ENCODE peak calls at places on chromosomes 2 and 18, in eight cellular contexts. K is A549, P is hepatocyte, V is fibroblast of lung, N is fibroblast of mammary gland, O is iPS DF 6.9, Q is breast epithelium, B is right cardiac atrium. F is an unnamed sample.

GRCh38 chr2:15667579-15668556 is 76.2 kb downstream of the DDX1 start:
- DNase-seq in K (no peak), B (no peak), Q (peak), P (no peak), O (no peak), V (peak), N (peak), F (no peak)

GRCh38 chr2:117481608-117482007 is 332.9 kb upstream of the DDX18 start:
- DNase-seq in Q (no peak), K (no peak), P (no peak), B (no peak), N (no peak), O (no peak), V (no peak), F (no peak)

GRCh38 chr2:238235856-238236255 is 4.0 kb downstream of the HES6 start:
- DNase-seq in O (no peak), P (no peak), Q (no peak), K (no peak), N (no peak), B (no peak), V (no peak), F (no peak)

GRCh38 chr2:86284401-86284841 is 53.0 kb downstream of the REEP1 start:
- DNase-seq in N (no peak), V (no peak), B (peak), O (no peak), K (no peak), P (no peak), Q (no peak), F (no peak)

GRCh38 chr18:58535340-58536186 is 93.3 kb downstream of the ALPK2 start:
- DNase-seq in V (no peak), Q (no peak), K (no peak), B (no peak), O (no peak), N (peak), P (no peak), F (no peak)

GRCh38 chr2:61426267-61426897 is 44.5 kb downstream of the USP34 start:
- DNase-seq in Q (no peak), B (no peak), O (peak), V (peak), P (peak), K (peak), N (peak), F (peak)

GRCh38 chr18:27005589-27005988 is 140.1 kb upstream of the AQP4 start:
- DNase-seq in O (peak), N (peak), K (peak), V (no peak), Q (no peak), P (peak), B (no peak), F (peak)

GRCh38 chr2:127620867-127621266 is 25.1 kb upstream of the GPR17 start:
- DNase-seq in B (no peak), P (no peak), K (no peak), N (no peak), V (no peak), Q (no peak), O (no peak), F (peak)

GRCh38 chr18:39453882-39454281 is 1888.3 kb upstream of the CELF4 start:
- DNase-seq in V (peak), P (peak), B (peak), Q (no peak), N (peak), O (no peak), K (no peak), F (no peak)

GRCh38 chr2:14831458-14831857 is 198.9 kb downstream of the LRATD1 start:
- DNase-seq in K (no peak), N (peak), O (no peak), B (no peak), V (peak), P (no peak), Q (no peak), F (no peak)

GRCh38 chr2:80499095-80499494 is 194.5 kb upstream of the LRRTM1 start:
- DNase-seq in K (no peak), N (peak), V (peak), O (peak), P (peak), B (peak), Q (no peak), F (no peak)

GRCh38 chr18:60446821-60447220 is 74.2 kb upstream of the MC4R start:
- DNase-seq in O (no peak), K (no peak), Q (no peak), B (no peak), V (peak), N (no peak), P (no peak), F (no peak)

GRCh38 chr2:23293756-23294155 is 91.2 kb upstream of the KLHL29 start:
- DNase-seq in B (no peak), V (no peak), Q (peak), O (no peak), P (no peak), N (peak), K (no peak), F (no peak)

GRCh38 chr2:216548901-216549321 is 50.3 kb downstream of the RPL37A start:
- DNase-seq in V (no peak), B (peak), O (no peak), K (no peak), P (no peak), Q (peak), N (peak), F (no peak)

GRCh38 chr2:134491796-134492441 is 226.9 kb downstream of the TMEM163 start:
- DNase-seq in V (no peak), N (no peak), Q (no peak), B (peak), K (peak), P (no peak), O (no peak), F (no peak)

GRCh38 chr18:57850063-57850462 is 46.9 kb upstream of the ATP8B1 start:
- DNase-seq in O (no peak), Q (no peak), N (no peak), V (no peak), B (no peak), P (no peak), K (no peak), F (no peak)

GRCh38 chr2:181106789-181107418 is 126.5 kb downstream of the UBE2E3 start:
- DNase-seq in O (no peak), Q (no peak), K (peak), P (peak), B (no peak), N (peak), V (peak), F (no peak)

GRCh38 chr18:25814841-25815458 is 275.5 kb downstream of the SS18 start:
- DNase-seq in K (no peak), B (no peak), O (no peak), Q (no peak), P (no peak), V (no peak), N (no peak), F (no peak)

GRCh38 chr18:75023473-75023872 is 185.5 kb downstream of the PTGR3 start:
- DNase-seq in B (no peak), P (no peak), K (no peak), Q (no peak), O (no peak), N (no peak), V (no peak), F (no peak)

GRCh38 chr18:79988925-79989361 is 580 bp upstream of the TXNL4A start:
- DNase-seq in B (peak), P (peak), N (peak), V (peak), K (no peak), Q (peak), O (no peak), F (peak)

GRCh38 chr2:207469953-207470699 is 59.6 kb upstream of the CREB1 start:
- DNase-seq in Q (no peak), O (no peak), B (no peak), K (no peak), N (no peak), V (no peak), P (no peak), F (no peak)

GRCh38 chr2:11835403-11835802 is 89.0 kb downstream of the LPIN1 start:
- DNase-seq in V (no peak), Q (no peak), O (no peak), B (no peak), N (peak), K (no peak), P (no peak), F (no peak)

GRCh38 chr2:121338281-121338680 is 53.3 kb upstream of the TFCP2L1 start:
- DNase-seq in Q (no peak), B (no peak), O (no peak), P (no peak), V (no peak), K (no peak), N (no peak), F (peak)

GRCh38 chr2:150609831-150610582 is 122.5 kb upstream of the RND3 start:
- DNase-seq in K (no peak), P (no peak), O (no peak), Q (no peak), N (peak), V (peak), B (no peak), F (no peak)

GRCh38 chr2:164009801-164010337 is 274.1 kb upstream of the FIGN start:
- DNase-seq in V (peak), P (no peak), O (no peak), B (no peak), N (no peak), K (no peak), Q (no peak), F (no peak)

GRCh38 chr18:58390399-58390798 is 238.5 kb downstream of the ALPK2 start:
- DNase-seq in N (no peak), P (no peak), V (no peak), K (no peak), Q (no peak), O (no peak), B (no peak), F (no peak)

GRCh38 chr2:274503-274902 is 9.8 kb downstream of the ACP1 start:
- DNase-seq in P (no peak), B (no peak), K (no peak), N (no peak), V (no peak), Q (no peak), O (no peak), F (no peak)

GRCh38 chr2:83291083-83291482 is 1168.0 kb downstream of the SUCLG1 start:
- DNase-seq in V (no peak), N (no peak), B (no peak), Q (no peak), O (no peak), P (no peak), K (no peak), F (no peak)

GRCh38 chr2:152635635-152636298 is 81.5 kb downstream of the PRPF40A start:
- DNase-seq in V (peak), K (peak), O (peak), B (peak), Q (no peak), N (peak), P (peak), F (peak)

GRCh38 chr2:101806123-101806522 is 108.6 kb downstream of the MAP4K4 start:
- DNase-seq in V (no peak), Q (no peak), B (no peak), N (peak), O (no peak), P (peak), K (peak), F (peak)

GRCh38 chr2:235235977-235236767 is 257.7 kb upstream of the AGAP1 start:
- DNase-seq in P (no peak), V (no peak), B (no peak), O (no peak), K (no peak), N (peak), Q (no peak), F (no peak)

GRCh38 chr2:191244350-191244749 is 854 bp upstream of the MYO1B start:
- DNase-seq in P (no peak), V (no peak), N (no peak), O (no peak), B (no peak), K (no peak), Q (no peak), F (no peak)

GRCh38 chr2:53569957-53570727 is 197.5 kb upstream of the CHAC2 start:
- DNase-seq in K (no peak), O (no peak), Q (no peak), B (no peak), P (no peak), V (no peak), N (no peak), F (no peak)
- H3K4me3 ChIP-seq in K (no peak), O (no peak), Q (no peak), B (no peak), P (no peak), V (no peak), N (no peak), F (no peak)

GRCh38 chr2:179262077-179262660 is 2.5 kb downstream of the SESTD1 start:
- DNase-seq in O (no peak), K (no peak), Q (no peak), P (no peak), N (peak), B (no peak), V (peak), F (no peak)
- H3K4me3 ChIP-seq in O (no peak), K (no peak), Q (peak), P (peak), N (no peak), B (no peak), V (peak), F (no peak)

GRCh38 chr2:126227250-126227649 is 428.7 kb upstream of the GYPC start:
- DNase-seq in N (no peak), P (no peak), K (no peak), O (peak), B (no peak), Q (no peak), V (peak), F (peak)
- H3K4me3 ChIP-seq in N (no peak), P (no peak), K (no peak), O (no peak), B (no peak), Q (no peak), V (no peak), F (no peak)

DNA sequence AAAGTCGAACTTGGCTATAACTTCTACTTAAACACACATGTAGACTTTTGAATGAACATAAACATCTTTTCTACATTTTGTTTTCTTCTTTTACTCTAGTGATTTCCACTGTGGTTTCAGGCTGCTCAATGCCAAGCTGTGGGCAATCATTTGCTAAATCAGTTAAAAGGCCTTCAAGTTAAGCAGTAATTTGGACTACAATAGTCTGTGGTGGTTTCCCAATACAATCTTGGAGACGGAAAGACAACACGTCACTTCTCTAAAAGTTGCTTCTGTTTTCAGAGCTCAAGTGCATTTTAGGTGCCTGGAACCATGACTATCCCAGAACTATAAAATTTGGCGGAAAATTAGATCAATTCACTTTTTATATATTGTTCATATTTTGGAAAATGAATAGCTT is 69.4 kb downstream of the TXNL1 start:
- DNase-seq in B (no peak), V (no peak), N (no peak), K (no peak), Q (no peak), P (no peak), O (no peak), F (no peak)
- H3K4me3 ChIP-seq in B (no peak), V (no peak), N (no peak), K (no peak), Q (no peak), P (no peak), O (no peak), F (no peak)